ENCODE peak calls at places on chromosomes 13 and 19, in ten cellular contexts. W is activated CD8-positive, alpha-beta T cell treated with anti-CD3 and anti-CD28 coated beads, Interleukin-2, amount 10 ng/mL, durations not matched to agents 7 days and 5 days; N is activated naive CD8-positive, alpha-beta T cell treated with anti-CD3 and anti-CD28 coated beads, Interleukin-2, amount 50 U/mL, for 24 hours; M is stimulated activated CD8-positive, alpha-beta memory T cell treated with anti-CD3 and anti-CD28 coated beads, Interleukin-4, amount 100 ng/mL, for 24 hours; T is NAMALWA; Y is AML-193; D is spleen; C is neural progenitor cell; B is CD4-positive, alpha-beta T cell; G is astrocyte of the spinal cord. O is an unnamed sample.

GRCh38 chr19:10544242-10544752 is 593 bp downstream of the ATG4D start:
- DNase-seq in W (peak), N (peak), M (no peak), T (no peak), Y (no peak), D (no peak), C (peak), B (no peak), G (no peak), O (no peak)

GRCh38 chr13:39810091-39810877 is 154.8 kb downstream of the COG6 start:
- DNase-seq in W (no peak), N (no peak), M (no peak), T (no peak), Y (no peak), D (no peak), C (no peak), B (no peak), G (no peak), O (no peak)

GRCh38 chr19:610071-610800 is 20.6 kb downstream of the HCN2 start:
- DNase-seq in W (peak), N (no peak), M (no peak), T (no peak), Y (no peak), D (peak), C (no peak), B (peak), G (peak), O (no peak)

GRCh38 chr13:72970301-72970880 is 88.4 kb upstream of the KLF5 start:
- DNase-seq in W (no peak), N (no peak), M (no peak), T (no peak), Y (no peak), D (no peak), C (no peak), B (no peak), G (no peak), O (no peak)

GRCh38 chr19:14804755-14805154 is 26.4 kb upstream of the ADGRE2 start:
- DNase-seq in W (no peak), N (no peak), M (no peak), T (no peak), Y (no peak), D (no peak), C (no peak), B (no peak), G (no peak), O (no peak)

GRCh38 chr13:113853518-113854237 is 10.2 kb downstream of the GAS6 start:
- DNase-seq in W (no peak), N (no peak), M (no peak), T (no peak), Y (no peak), D (peak), C (no peak), B (no peak), G (peak), O (no peak)

GRCh38 chr19:14113762-14114414 is 3.7 kb downstream of the PRKACA start:
- DNase-seq in W (peak), N (peak), M (no peak), T (peak), Y (peak), D (peak), C (no peak), B (no peak), G (no peak), O (no peak)

GRCh38 chr13:35157143-35157755 is 215.2 kb downstream of the NBEA start:
- DNase-seq in W (peak), N (peak), M (no peak), T (peak), Y (peak), D (no peak), C (peak), B (no peak), G (peak), O (peak)

GRCh38 chr13:112974125-112974524 is 5.1 kb downstream of the MCF2L start:
- DNase-seq in W (no peak), N (no peak), M (no peak), T (no peak), Y (no peak), D (peak), C (no peak), B (no peak), G (no peak), O (no peak)

GRCh38 chr13:60134376-60134775 is 29.4 kb downstream of the DIAPH3 start:
- DNase-seq in W (no peak), N (no peak), M (no peak), T (no peak), Y (no peak), D (no peak), C (peak), B (no peak), G (no peak), O (no peak)

GRCh38 chr19:39124136-39124764 is 1.3 kb upstream of the PAK4 start:
- DNase-seq in W (no peak), N (no peak), M (no peak), T (no peak), Y (no peak), D (no peak), C (no peak), B (no peak), G (no peak), O (no peak)

GRCh38 chr19:14058182-14059092 is 3.4 kb downstream of the PALM3 start:
- DNase-seq in W (no peak), N (no peak), M (no peak), T (no peak), Y (no peak), D (no peak), C (no peak), B (no peak), G (no peak), O (no peak)

GRCh38 chr19:9407827-9408226 is 27.5 kb downstream of the ZNF266 start:
- DNase-seq in W (no peak), N (no peak), M (no peak), T (no peak), Y (no peak), D (no peak), C (no peak), B (no peak), G (no peak), O (no peak)

GRCh38 chr13:56773148-56773547 is 367.6 kb upstream of the PRR20A start:
- DNase-seq in W (no peak), N (no peak), M (no peak), T (no peak), Y (no peak), D (no peak), C (no peak), B (no peak), G (no peak), O (no peak)

GRCh38 chr13:44352671-44353070 is 21.0 kb upstream of the SERP2 start:
- DNase-seq in W (no peak), N (no peak), M (no peak), T (no peak), Y (no peak), D (no peak), C (no peak), B (no peak), G (no peak), O (no peak)

GRCh38 chr19:14023404-14024235 is 4.3 kb upstream of the RLN3 start:
- DNase-seq in W (no peak), N (peak), M (no peak), T (no peak), Y (peak), D (peak), C (peak), B (no peak), G (peak), O (no peak)

GRCh38 chr13:112246731-112247470 is 129.3 kb upstream of the SPACA7 start:
- DNase-seq in W (no peak), N (no peak), M (no peak), T (no peak), Y (no peak), D (peak), C (no peak), B (no peak), G (no peak), O (no peak)